ENCODE peak calls at places on chromosome 6, in nine cellular contexts. Z is mammary epithelial cell; R is BJ; H is lung; I is activated T-helper 1 cell treated with anti-CD3 and anti-CD28 coated beads, Interleukin-2, amount 50 U/mL, for 16 hours; P is astrocyte of the cerebellum; J is A549; Y is HTR-8/SVneo; C is activated CD4-positive, alpha-beta T cell treated with anti-CD3 and anti-CD28 coated beads, Interleukin-2, amount 50 U/mL, for 24 hours. M is an unnamed sample.

GRCh38 chr6:44254957-44255808 is 2.1 kb downstream of the SLC35B2 start:
- DNase-seq in P (no peak), J (peak), C (peak), I (no peak), Y (no peak), Z (peak), H (no peak), R (no peak), M (no peak)

GRCh38 chr6:21022343-21023107 is 488.3 kb downstream of the CDKAL1 start:
- DNase-seq in R (no peak), Z (peak), H (peak), J (no peak), P (peak), Y (peak), I (no peak), C (no peak), M (peak)

GRCh38 chr6:170476360-170476759 is 76.7 kb downstream of the PSMB1 start:
- DNase-seq in R (no peak), C (no peak), P (no peak), Z (no peak), H (no peak), J (no peak), I (no peak), Y (no peak), M (no peak)

GRCh38 chr6:26394289-26394688 is 7.8 kb upstream of the BTN3A1 start:
- DNase-seq in R (no peak), J (no peak), Y (no peak), C (no peak), I (no peak), Z (peak), H (no peak), P (peak), M (peak)

GRCh38 chr6:111615916-111616612 is 10.4 kb upstream of the TRAF3IP2 start:
- DNase-seq in H (no peak), Z (peak), C (no peak), R (no peak), Y (no peak), J (no peak), P (no peak), I (no peak), M (no peak)

GRCh38 chr6:98927534-98927933 is 20.2 kb downstream of the FBXL4 start:
- DNase-seq in P (no peak), H (no peak), J (no peak), R (no peak), C (no peak), I (no peak), Y (no peak), Z (no peak), M (no peak)

GRCh38 chr6:21609881-21610329 is 16.4 kb downstream of the SOX4 start:
- DNase-seq in C (no peak), R (no peak), P (no peak), H (no peak), J (no peak), Z (no peak), Y (no peak), I (no peak), M (no peak)

GRCh38 chr6:53014034-53014433 is 18.9 kb upstream of the GSTA4 start:
- DNase-seq in P (no peak), H (no peak), C (no peak), Z (no peak), I (no peak), R (peak), J (no peak), Y (no peak), M (no peak)

GRCh38 chr6:119129148-119129967 is 50.9 kb upstream of the FAM184A start:
- DNase-seq in R (no peak), Z (peak), Y (peak), P (peak), I (no peak), H (no peak), J (peak), C (no peak), M (peak)

GRCh38 chr6:75065524-75065923 is 140.3 kb downstream of the COL12A1 start:
- DNase-seq in Y (no peak), R (no peak), J (no peak), Z (no peak), P (peak), H (no peak), C (no peak), I (no peak), M (no peak)

GRCh38 chr6:56922645-56923044 is 32.3 kb upstream of the BEND6 start:
- DNase-seq in P (no peak), R (no peak), J (no peak), I (no peak), H (no peak), Z (no peak), Y (no peak), C (no peak), M (no peak)

M was measured in NCI-H446 treated with DMSO at 0.1 percent for 48 hours.